ENCODE peak calls at places on chromosomes 3 and 15, in ten cellular contexts. E, T, C, Q, J, L, I, P, H and U are unnamed samples.
A peak's percentile ranks its signal among the peaks of the same experiment; 100 is the strongest.

GRCh38 chr3:41640076-41640475 is 321.8 kb downstream of the ULK4 start:
- DNase-seq in E (no peak), T (no peak), C (no peak), Q (no peak), J (no peak), L (no peak), I (no peak), P (no peak), H (no peak), U (no peak)

GRCh38 chr3:66983101-66983500 is 15.0 kb upstream of the KBTBD8 start:
- DNase-seq in E (no peak), T (no peak), C (no peak), Q (no peak), J (no peak), L (no peak), I (no peak), P (no peak), H (no peak), U (no peak)

GRCh38 chr3:54861248-54862067 is 66.4 kb downstream of the LRTM1 start:
- DNase-seq in E (no peak), T (no peak), C (no peak), Q (no peak), J (peak; percentile 54), L (no peak), I (no peak), P (no peak), H (no peak), U (no peak)

GRCh38 chr3:198113219-198114053 is 153.4 kb downstream of the LMLN start:
- DNase-seq in E (no peak), T (no peak), C (peak; percentile 83), Q (peak; percentile 36), J (peak; percentile 2), L (no peak), I (no peak), P (no peak), H (no peak), U (no peak)

GRCh38 chr15:77550275-77551251 is 82.1 kb downstream of the LINGO1 start:
- DNase-seq in E (no peak), T (no peak), C (no peak), Q (peak; percentile 59), J (no peak), L (no peak), I (no peak), P (no peak), H (no peak), U (no peak)

GRCh38 chr3:168531116-168531515 is 435.4 kb upstream of the GOLIM4 start:
- DNase-seq in E (no peak), T (no peak), C (no peak), Q (no peak), J (no peak), L (no peak), I (no peak), P (no peak), H (no peak), U (no peak)

GRCh38 chr3:45814322-45814721 is 18.0 kb upstream of the SLC6A20 start:
- DNase-seq in E (no peak), T (no peak), C (no peak), Q (no peak), J (no peak), L (no peak), I (no peak), P (no peak), H (no peak), U (no peak)

GRCh38 chr15:89469331-89470107 is 26.9 kb downstream of the RHCG start:
- DNase-seq in E (no peak), T (no peak), C (no peak), Q (no peak), J (no peak), L (no peak), I (no peak), P (no peak), H (no peak), U (no peak)

GRCh38 chr3:157098121-157098822 is 61.7 kb downstream of the CCNL1 start:
- DNase-seq in E (no peak), T (no peak), C (no peak), Q (no peak), J (peak; percentile 38), L (no peak), I (no peak), P (no peak), H (no peak), U (no peak)

GRCh38 chr3:194587438-194587931 is 45.7 kb downstream of the TMEM44 start:
- DNase-seq in E (peak; percentile 67), T (no peak), C (no peak), Q (no peak), J (peak; percentile 95), L (no peak), I (no peak), P (no peak), H (no peak), U (no peak)

GRCh38 chr3:71129611-71130515 is 453.7 kb downstream of the FOXP1 start:
- DNase-seq in E (no peak), T (peak; percentile 41), C (no peak), Q (no peak), J (peak; percentile 84), L (no peak), I (no peak), P (no peak), H (no peak), U (no peak)

GRCh38 chr3:189458536-189458935 is 172.7 kb upstream of the TP63 start:
- DNase-seq in E (no peak), T (peak; percentile 9), C (no peak), Q (no peak), J (no peak), L (no peak), I (no peak), P (no peak), H (peak; percentile 47), U (no peak)

GRCh38 chr3:30996467-30996866 is 102.0 kb upstream of the GADL1 start:
- DNase-seq in E (no peak), T (no peak), C (no peak), Q (no peak), J (no peak), L (no peak), I (no peak), P (no peak), H (no peak), U (no peak)

GRCh38 chr3:157087398-157088132 is 72.4 kb downstream of the CCNL1 start:
- DNase-seq in E (no peak), T (no peak), C (peak; percentile 31), Q (no peak), J (peak; percentile 51), L (no peak), I (no peak), P (no peak), H (no peak), U (no peak)

GRCh38 chr3:25572919-25573385 is 91.8 kb downstream of the TOP2B start:
- DNase-seq in E (no peak), T (no peak), C (peak; percentile 72), Q (no peak), J (peak; percentile 69), L (no peak), I (no peak), P (no peak), H (no peak), U (no peak)

GRCh38 chr15:65249641-65250040 is 37.0 kb downstream of the PARP16 start:
- DNase-seq in E (no peak), T (no peak), C (no peak), Q (no peak), J (no peak), L (no peak), I (no peak), P (no peak), H (no peak), U (no peak)

GRCh38 chr15:79370716-79371115 is 59.8 kb downstream of the TMED3 start:
- DNase-seq in E (no peak), T (no peak), C (no peak), Q (no peak), J (peak; percentile 46), L (no peak), I (no peak), P (no peak), H (no peak), U (no peak)

GRCh38 chr15:93955197-93955596 is 276.2 kb upstream of the MCTP2 start:
- DNase-seq in E (no peak), T (no peak), C (no peak), Q (no peak), J (no peak), L (no peak), I (no peak), P (no peak), H (no peak), U (no peak)

GRCh38 chr15:42890161-42890913 is 30.2 kb downstream of the TTBK2 start:
- DNase-seq in E (no peak), T (no peak), C (no peak), Q (no peak), J (peak; percentile 91), L (peak; percentile 49), I (no peak), P (no peak), H (no peak), U (peak; percentile 22)

GRCh38 chr15:25333049-25333448 is 105.8 kb downstream of the UBE3A start:
- DNase-seq in E (no peak), T (no peak), C (no peak), Q (no peak), J (no peak), L (no peak), I (no peak), P (no peak), H (no peak), U (no peak)

GRCh38 chr3:156298938-156299337 is 178.6 kb downstream of the KCNAB1 start:
- DNase-seq in E (peak; percentile 46), T (peak; percentile 39), C (no peak), Q (no peak), J (no peak), L (no peak), I (no peak), P (no peak), H (no peak), U (no peak)

GRCh38 chr15:50182233-50183013 is 427 bp downstream of the SLC27A2 start:
- DNase-seq in E (no peak), T (peak; percentile 36), C (peak; percentile 78), Q (peak; percentile 64), J (peak; percentile 28), L (no peak), I (no peak), P (peak; percentile 37), H (peak; percentile 41), U (no peak)

GRCh38 chr15:36106640-36107335 is 472.6 kb upstream of the CDIN1 start:
- DNase-seq in E (peak; percentile 33), T (no peak), C (no peak), Q (no peak), J (peak; percentile 33), L (no peak), I (no peak), P (no peak), H (no peak), U (no peak)

GRCh38 chr15:40344631-40345120 is 3.9 kb upstream of the CCDC9B start:
- DNase-seq in E (peak; percentile 68), T (peak; percentile 71), C (peak; percentile 90), Q (peak; percentile 73), J (peak; percentile 79), L (no peak), I (peak; percentile 62), P (peak; percentile 46), H (peak; percentile 60), U (no peak)

GRCh38 chr15:40843885-40844542 is at the start of gene SPINT1:
- DNase-seq in E (no peak), T (peak; percentile 72), C (peak; percentile 78), Q (peak; percentile 31), J (no peak), L (no peak), I (peak; percentile 51), P (peak; percentile 41), H (no peak), U (no peak)

GRCh38 chr3:48013288-48013980 is 2.8 kb downstream of the MAP4 start:
- DNase-seq in E (peak; percentile 48), T (peak; percentile 65), C (no peak), Q (no peak), J (peak; percentile 76), L (peak; percentile 55), I (no peak), P (no peak), H (no peak), U (no peak)

GRCh38 chr15:73357999-73358665 is 10.6 kb downstream of the HCN4 start:
- DNase-seq in E (no peak), T (peak; percentile 70), C (no peak), Q (no peak), J (no peak), L (no peak), I (no peak), P (no peak), H (no peak), U (no peak)

GRCh38 chr15:69736161-69736560 is 283.5 kb downstream of the RPLP1 start:
- DNase-seq in E (no peak), T (no peak), C (peak; percentile 39), Q (no peak), J (no peak), L (no peak), I (no peak), P (no peak), H (no peak), U (no peak)